ENCODE peak calls at places on chromosomes 11 and 22, in four cellular contexts. M is cardiac muscle cell, W is fibroblast of mammary gland, L is ascending aorta. D is an unnamed sample.

GRCh38 chr11:111878385-111878765 is 590 bp downstream of the FDXACB1 start:
- DNase-seq in W (peak; percentile 36), M (no peak), L (no peak), D (no peak)

GRCh38 chr22:31944700-31945477 is 554 bp downstream of the YWHAH start:
- DNase-seq in W (no peak), M (peak; percentile 52), L (no peak), D (no peak)

GRCh38 chr11:32635819-32636218 is 52.2 kb downstream of the EIF3M start:
- DNase-seq in L (no peak), M (no peak), W (no peak), D (no peak)

GRCh38 chr22:49925525-49926128 is 7.2 kb downstream of the CRELD2 start:
- DNase-seq in M (no peak), W (no peak), L (no peak), D (no peak)

GRCh38 chr11:96827164-96827563 is 437.4 kb downstream of the JRKL start:
- DNase-seq in M (peak; percentile 61), W (peak; percentile 43), L (no peak), D (no peak)

GRCh38 chr11:62005231-62005661 is 37.8 kb upstream of the FTH1 start:
- DNase-seq in W (no peak), L (no peak), M (no peak), D (no peak)

GRCh38 chr11:104254347-104254746 is 90.4 kb upstream of the PDGFD start:
- DNase-seq in M (peak; percentile 79), W (peak; percentile 29), L (no peak), D (no peak)

GRCh38 chr11:80616070-80616800 is 1175.4 kb upstream of the TENM4 start:
- DNase-seq in W (no peak), M (no peak), L (no peak), D (no peak)

GRCh38 chr11:2932850-2933251 is 3.6 kb upstream of the PHLDA2 start:
- DNase-seq in M (no peak), L (peak; percentile 67), W (peak; percentile 60), D (no peak)

GRCh38 chr11:13449522-13449921 is 13.5 kb downstream of the BTBD10 start:
- DNase-seq in L (no peak), W (no peak), M (no peak), D (no peak)

GRCh38 chr22:31286360-31287255 is 5.7 kb downstream of the PIK3IP1 start:
- DNase-seq in M (peak; percentile 20), W (no peak), L (no peak), D (no peak)

GRCh38 chr11:12461516-12461915 is 84.1 kb downstream of the PARVA start:
- DNase-seq in M (no peak), W (no peak), L (no peak), D (no peak)

GRCh38 chr22:49207008-49207775 is 620.5 kb downstream of the BRD1 start:
- DNase-seq in M (no peak), W (no peak), L (no peak), D (no peak)

GRCh38 chr11:84384637-84385227 is 1098.6 kb upstream of the CCDC90B start:
- DNase-seq in W (peak; percentile 66), L (no peak), M (peak; percentile 62), D (peak; percentile 48)

GRCh38 chr11:93831343-93832082 is 18.9 kb downstream of the VSTM5 start:
- DNase-seq in L (no peak), M (no peak), W (no peak), D (no peak)

GRCh38 chr22:32801436-32802290 is at the start of gene TIMP3:
- DNase-seq in W (peak; percentile 65), M (peak; percentile 95), L (peak; percentile 50), D (peak; percentile 74)

GRCh38 chr22:33443688-33444087 is 385.5 kb upstream of the SYN3 start:
- DNase-seq in L (no peak), W (no peak), M (no peak), D (no peak)

GRCh38 chr11:27663294-27663693 is 37.0 kb downstream of the BDNF start:
- DNase-seq in W (no peak), M (no peak), L (no peak), D (no peak)

GRCh38 chr11:125123947-125124633 is 12.7 kb upstream of the TMEM218 start:
- DNase-seq in M (peak; percentile 39), L (no peak), W (peak; percentile 79), D (no peak)

GRCh38 chr11:116117326-116118137 is 613.3 kb upstream of the CADM1 start:
- DNase-seq in W (no peak), L (no peak), M (no peak), D (no peak)

GRCh38 chr11:128757235-128757711 is 63.4 kb downstream of the FLI1 start:
- DNase-seq in W (peak; percentile 34), L (peak; percentile 22), M (no peak), D (no peak)

GRCh38 chr11:2512431-2513407 is 67.9 kb downstream of the KCNQ1 start:
- DNase-seq in L (no peak), W (no peak), M (no peak), D (peak; percentile 18)

GRCh38 chr11:2930705-2931415 is 1.6 kb upstream of the PHLDA2 start:
- DNase-seq in W (peak; percentile 29), L (no peak), M (peak; percentile 72), D (no peak)

GRCh38 chr11:117595440-117595839 is 201.6 kb downstream of the DSCAML1 start:
- DNase-seq in M (no peak), W (no peak), L (no peak), D (no peak)

GRCh38 chr11:120249279-120250022 is 9.5 kb downstream of the POU2F3 start:
- DNase-seq in L (no peak), W (peak; percentile 15), M (no peak), D (no peak)

GRCh38 chr11:101215069-101215468 is 85.5 kb upstream of the PGR start:
- DNase-seq in L (no peak), W (no peak), M (no peak), D (no peak)

GRCh38 chr11:69959461-69959860 is 118.7 kb upstream of the ANO1 start:
- DNase-seq in L (no peak), M (no peak), W (no peak), D (no peak)

GRCh38 chr11:108223449-108224149 is 732 bp downstream of the ATM start:
- DNase-seq in L (no peak), W (peak; percentile 32), M (no peak), D (no peak)

GRCh38 chr11:115301029-115301428 is 203.2 kb downstream of the CADM1 start:
- DNase-seq in L (no peak), W (no peak), M (no peak), D (no peak)

GRCh38 chr11:117418685-117419084 is 91.0 kb downstream of the CEP164 start:
- DNase-seq in M (no peak), L (no peak), W (no peak), D (no peak)

GRCh38 chr11:103433380-103433779 is 324.2 kb downstream of the DYNC2H1 start:
- DNase-seq in W (peak; percentile 86), L (no peak), M (no peak), D (no peak)

GRCh38 chr11:15481871-15482270 is 367.1 kb downstream of the INSC start:
- DNase-seq in W (no peak), M (no peak), L (no peak), D (no peak)

GRCh38 chr22:25572708-25573161 is 8.3 kb downstream of the GRK3 start:
- DNase-seq in W (no peak), L (no peak), M (no peak), D (no peak)

GRCh38 chr11:83060965-83061364 is 10.7 kb downstream of the RAB30 start:
- DNase-seq in L (no peak), M (no peak), W (no peak), D (no peak)

GRCh38 chr22:25745341-25746011 is 3.5 kb downstream of the MYO18B start:
- DNase-seq in L (no peak), M (no peak), W (peak; percentile 86), D (no peak)

GRCh38 chr22:36773935-36774334 is 2.0 kb downstream of the IFT27 start:
- DNase-seq in W (peak; percentile 61), M (no peak), L (no peak), D (no peak)

GRCh38 chr11:57900315-57900714 is 123.4 kb upstream of the OR9Q1 start:
- DNase-seq in M (no peak), W (no peak), L (no peak), D (no peak)

GRCh38 chr22:46773074-46773473 is 10.6 kb downstream of the TBC1D22A start:
- DNase-seq in M (no peak), L (no peak), W (no peak), D (no peak)

GRCh38 chr11:42234381-42235035 is 775.1 kb upstream of the LRRC4C start:
- DNase-seq in W (peak; percentile 66), L (no peak), M (no peak), D (no peak)

DNA sequence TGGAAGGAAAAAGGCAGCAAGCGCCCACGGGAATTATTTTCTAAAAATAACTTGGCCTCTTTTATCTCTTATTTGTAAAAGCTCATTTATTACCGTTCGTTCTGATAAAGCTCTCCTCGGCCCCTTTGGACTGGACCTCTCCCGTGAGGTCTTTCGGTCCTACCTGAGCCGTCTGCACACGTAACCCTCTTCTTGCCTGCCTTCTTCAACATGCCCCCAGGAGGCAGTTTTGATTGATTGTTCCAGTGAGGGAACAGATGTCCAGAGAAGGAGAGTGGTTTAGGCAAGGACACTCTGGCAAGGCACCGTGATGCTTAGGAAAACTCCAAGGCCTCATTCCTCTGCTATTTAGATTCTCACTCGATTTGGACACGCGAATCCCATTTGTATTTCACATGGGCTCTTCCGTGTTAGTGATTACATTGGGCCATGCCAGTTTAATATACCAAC is 53.1 kb upstream of the CRTAM start:
- DNase-seq in M (no peak), L (no peak), W (peak; percentile 40), D (no peak)
- TF ChIP-seq CTCF in M (no peak), L (no peak), W (no peak), D (no peak)

GRCh38 chr22:20102203-20102780 is 13.6 kb upstream of the RANBP1 start:
- DNase-seq in W (no peak), M (no peak), L (no peak), D (no peak)
- TF ChIP-seq CTCF in W (no peak), M (no peak), L (no peak), D (no peak)

GRCh38 chr22:39133871-39134270 is 18.6 kb downstream of the CBX7 start:
- DNase-seq in W (no peak), M (no peak), L (no peak), D (no peak)

GRCh38 chr22:39136317-39136716 is 16.2 kb downstream of the CBX7 start:
- DNase-seq in L (no peak), M (no peak), W (no peak), D (no peak)

GRCh38 chr22:39134366-39135091 is 18.0 kb downstream of the CBX7 start:
- DNase-seq in L (no peak), M (no peak), W (no peak), D (no peak)

GRCh38 chr22:39132871-39133524 is 19.5 kb downstream of the CBX7 start:
- DNase-seq in L (no peak), M (no peak), W (no peak), D (no peak)

GRCh38 chr22:39135092-39135896 is 17.2 kb downstream of the CBX7 start:
- DNase-seq in M (peak; percentile 72), W (no peak), L (no peak), D (no peak)
- TF ChIP-seq CTCF in M (peak; percentile 63), W (peak; percentile 39), L (peak; percentile 15), D (no peak)

GRCh38 chr22:22516992-22517391 is 3.1 kb downstream of the ZNF280A start:
- DNase-seq in W (no peak), M (no peak), L (no peak), D (no peak)

GRCh38 chr22:22521631-22522030 is 1.6 kb upstream of the ZNF280A start:
- DNase-seq in L (no peak), W (no peak), M (no peak), D (no peak)

GRCh38 chr22:22519591-22519990 is 479 bp downstream of the ZNF280A start:
- DNase-seq in L (no peak), M (no peak), W (no peak), D (no peak)

GRCh38 chr22:22520667-22521602 is 865 bp upstream of the ZNF280A start:
- DNase-seq in W (no peak), M (no peak), L (no peak), D (no peak)

GRCh38 chr22:22520020-22520656 is at the start of gene ZNF280A:
- DNase-seq in M (no peak), W (peak; percentile 75), L (no peak), D (no peak)
- TF ChIP-seq CTCF in M (peak; percentile 11), W (peak; percentile 40), L (no peak), D (no peak)